ENCODE peak calls at places on chromosomes 16 and 17, in ten cellular contexts. C, T, D, G, J, V, W, L, Z and K are unnamed samples.
A peak's percentile ranks its signal among the peaks of the same experiment; 100 is the strongest.

GRCh38 chr17:42067371-42068180 is 17.2 kb upstream of the C17orf113 start:
- DNase-seq in L (peak; percentile 37), C (peak; percentile 24), V (peak; percentile 82), T (peak; percentile 51), Z (peak; percentile 64), G (peak; percentile 54), W (peak; percentile 23), J (peak; percentile 17), D (no peak), K (peak; percentile 72)

GRCh38 chr16:69176033-69176780 is 10.8 kb upstream of the SNTB2 start:
- DNase-seq in V (no peak), J (no peak), L (no peak), D (no peak), Z (no peak), G (no peak), C (no peak), W (peak; percentile 79), T (no peak), K (no peak)

GRCh38 chr17:70187383-70187782 is 18.1 kb downstream of the KCNJ2 start:
- DNase-seq in T (no peak), W (peak; percentile 67), D (no peak), G (no peak), C (no peak), V (no peak), L (no peak), J (peak; percentile 95), Z (no peak), K (no peak)

GRCh38 chr16:89061590-89062380 is 31.9 kb upstream of the ACSF3 start:
- DNase-seq in L (no peak), D (no peak), T (no peak), J (no peak), Z (no peak), W (no peak), V (no peak), G (no peak), C (no peak), K (no peak)

GRCh38 chr17:68704897-68705296 is 103.7 kb upstream of the FAM20A start:
- DNase-seq in T (no peak), W (peak; percentile 41), D (no peak), L (no peak), G (no peak), C (no peak), Z (no peak), V (no peak), J (no peak), K (no peak)

GRCh38 chr16:85417156-85417860 is 195.8 kb upstream of the GSE1 start:
- DNase-seq in C (no peak), W (no peak), G (no peak), T (peak; percentile 15), D (no peak), J (no peak), Z (no peak), L (no peak), V (peak; percentile 0), K (peak; percentile 10)

GRCh38 chr16:22008215-22009142 is 568 bp downstream of the MOSMO start:
- DNase-seq in G (no peak), W (no peak), J (no peak), V (peak; percentile 44), L (no peak), D (no peak), T (no peak), C (no peak), Z (peak; percentile 31), K (peak; percentile 33)

GRCh38 chr16:35305476-35305875 is 1846.1 kb downstream of the TP53TG3F start:
- DNase-seq in T (no peak), W (no peak), Z (no peak), V (no peak), L (no peak), D (no peak), G (no peak), J (no peak), C (no peak), K (no peak)

GRCh38 chr17:57215317-57215716 is 41.0 kb upstream of the MSI2 start:
- DNase-seq in V (no peak), G (no peak), J (no peak), W (no peak), T (no peak), Z (peak; percentile 23), L (no peak), C (no peak), D (no peak), K (no peak)

GRCh38 chr16:21646091-21646490 is 6.3 kb downstream of the IGSF6 start:
- DNase-seq in C (no peak), V (no peak), T (no peak), L (no peak), W (no peak), D (no peak), G (no peak), Z (no peak), J (no peak), K (no peak)

GRCh38 chr16:7313170-7313569 is 19.5 kb upstream of the RBFOX1 start:
- DNase-seq in G (peak; percentile 76), D (no peak), T (no peak), V (no peak), Z (no peak), C (no peak), W (no peak), J (no peak), L (no peak), K (peak; percentile 10)

GRCh38 chr16:77300232-77300631 is 101.0 kb downstream of the SYCE1L start:
- DNase-seq in V (no peak), W (no peak), L (no peak), T (no peak), J (no peak), G (no peak), C (no peak), D (no peak), Z (no peak), K (no peak)

GRCh38 chr17:81345211-81346089 is 49.8 kb upstream of the BAHCC1 start:
- DNase-seq in V (peak; percentile 68), J (peak; percentile 72), W (peak; percentile 87), Z (peak; percentile 88), D (peak; percentile 73), G (peak; percentile 89), T (peak; percentile 93), C (peak; percentile 81), L (peak; percentile 23), K (peak; percentile 79)

GRCh38 chr16:56191807-56192643 is 736 bp downstream of the GNAO1 start:
- DNase-seq in J (no peak), V (no peak), W (no peak), G (no peak), L (no peak), D (no peak), T (peak; percentile 31), Z (no peak), C (peak; percentile 73), K (peak; percentile 56)

GRCh38 chr16:660459-661183 is 7.3 kb upstream of the RHOT2 start:
- DNase-seq in C (peak; percentile 78), V (peak; percentile 68), D (peak; percentile 85), Z (peak; percentile 89), J (peak; percentile 70), L (peak; percentile 55), G (peak; percentile 62), W (peak; percentile 77), T (peak; percentile 92), K (no peak)

GRCh38 chr17:8185580-8186445 is 4.2 kb downstream of the BORCS6 start:
- DNase-seq in C (peak; percentile 83), G (peak; percentile 51), V (peak; percentile 94), W (peak; percentile 57), L (peak; percentile 72), Z (peak; percentile 92), T (peak; percentile 84), J (peak; percentile 77), D (no peak), K (peak; percentile 83)

GRCh38 chr16:55264949-55265348 is 59.1 kb upstream of the IRX6 start:
- DNase-seq in L (no peak), C (no peak), D (no peak), G (peak; percentile 6), J (no peak), W (no peak), Z (no peak), T (no peak), V (no peak), K (no peak)